ENCODE peak calls at places on chromosomes 5 and 9, in eight cellular contexts. A is lower leg skin, Z is Peyer's patch, E is fibroblast of the aortic adventitia, I is hepatocyte, D is suprapubic skin, S is HepG2, L is left ventricle myocardium inferior. T is an unnamed sample.

GRCh38 chr9:124345063-124345462 is 70.2 kb downstream of the PSMB7 start:
- DNase-seq in A (no peak), Z (no peak), E (no peak), I (no peak), D (no peak), S (no peak), L (no peak), T (no peak)

GRCh38 chr5:173554038-173554955 is 62.2 kb downstream of the BOD1 start:
- DNase-seq in A (no peak), Z (no peak), E (peak), I (no peak), D (peak), S (no peak), L (no peak), T (no peak)

GRCh38 chr5:112811023-112811422 is 50.1 kb upstream of the SRP19 start:
- DNase-seq in A (no peak), Z (no peak), E (no peak), I (no peak), D (no peak), S (no peak), L (no peak), T (no peak)

GRCh38 chr5:104576677-104577076 is 1014.1 kb upstream of the NUDT12 start:
- DNase-seq in A (no peak), Z (no peak), E (no peak), I (no peak), D (no peak), S (no peak), L (no peak), T (no peak)

GRCh38 chr9:31848505-31849285 is 535.7 kb upstream of the ACO1 start:
- DNase-seq in A (no peak), Z (no peak), E (no peak), I (no peak), D (no peak), S (peak), L (no peak), T (no peak)

GRCh38 chr5:33166971-33167370 is 273.8 kb upstream of the TARS1 start:
- DNase-seq in A (no peak), Z (no peak), E (no peak), I (no peak), D (no peak), S (no peak), L (no peak), T (no peak)

GRCh38 chr5:136016945-136017530 is 11.8 kb upstream of the TGFBI start:
- DNase-seq in A (no peak), Z (no peak), E (peak), I (no peak), D (no peak), S (no peak), L (no peak), T (peak)

GRCh38 chr5:179281688-179282087 is 63.6 kb downstream of the ADAMTS2 start:
- DNase-seq in A (no peak), Z (no peak), E (no peak), I (no peak), D (peak), S (no peak), L (no peak), T (no peak)

GRCh38 chr9:7570107-7570720 is 229.4 kb downstream of the DMAC1 start:
- DNase-seq in A (peak), Z (peak), E (peak), I (peak), D (no peak), S (peak), L (no peak), T (peak)

GRCh38 chr9:112502177-112502946 is 15.7 kb downstream of the KIAA1958 start:
- DNase-seq in A (no peak), Z (no peak), E (no peak), I (no peak), D (no peak), S (no peak), L (no peak), T (no peak)

GRCh38 chr9:135303280-135303647 is 176.3 kb upstream of the PPP1R26 start:
- DNase-seq in A (no peak), Z (no peak), E (no peak), I (no peak), D (no peak), S (no peak), L (no peak), T (no peak)

GRCh38 chr9:5482194-5482593 is 28.1 kb upstream of the PDCD1LG2 start:
- DNase-seq in A (no peak), Z (no peak), E (no peak), I (no peak), D (no peak), S (no peak), L (no peak), T (no peak)

GRCh38 chr5:56638061-56638621 is 177.2 kb upstream of the MAP3K1 start:
- DNase-seq in A (peak), Z (no peak), E (no peak), I (peak), D (no peak), S (peak), L (no peak), T (no peak)

GRCh38 chr5:82387041-82387818 is 109.1 kb upstream of the RPS23 start:
- DNase-seq in A (no peak), Z (no peak), E (peak), I (peak), D (no peak), S (peak), L (no peak), T (no peak)

GRCh38 chr9:114516913-114517312 is 11.6 kb upstream of the WHRN start:
- DNase-seq in A (no peak), Z (no peak), E (no peak), I (no peak), D (no peak), S (no peak), L (no peak), T (peak)

GRCh38 chr5:180470966-180471582 is 23.1 kb upstream of the CNOT6 start:
- DNase-seq in A (peak), Z (peak), E (peak), I (peak), D (no peak), S (peak), L (peak), T (peak)

GRCh38 chr9:107422189-107422802 is 67.3 kb downstream of the KLF4 start:
- DNase-seq in A (peak), Z (no peak), E (peak), I (peak), D (peak), S (peak), L (peak), T (peak)

GRCh38 chr5:2169417-2169787 is 286.7 kb upstream of the IRX4 start:
- DNase-seq in A (no peak), Z (no peak), E (no peak), I (no peak), D (peak), S (no peak), L (no peak), T (no peak)

GRCh38 chr9:12703996-12704395 is 10.8 kb downstream of the TYRP1 start:
- DNase-seq in A (no peak), Z (no peak), E (no peak), I (no peak), D (no peak), S (no peak), L (no peak), T (no peak)

GRCh38 chr9:119283118-119283794 is 86.0 kb downstream of the BRINP1 start:
- DNase-seq in A (peak), Z (no peak), E (no peak), I (peak), D (no peak), S (no peak), L (peak), T (no peak)

GRCh38 chr5:149360262-149360661 is 2.4 kb downstream of the PCYOX1L start:
- DNase-seq in A (no peak), Z (no peak), E (no peak), I (no peak), D (no peak), S (no peak), L (no peak), T (no peak)

GRCh38 chr5:166781729-166782128 is 1509.7 kb upstream of the WWC1 start:
- DNase-seq in A (no peak), Z (no peak), E (no peak), I (no peak), D (no peak), S (no peak), L (no peak), T (no peak)

GRCh38 chr5:179680780-179681411 is at the start of gene CBY3:
- DNase-seq in A (no peak), Z (no peak), E (peak), I (no peak), D (no peak), S (peak), L (no peak), T (peak)

GRCh38 chr5:153818626-153819025 is 220.1 kb downstream of the FAM114A2 start:
- DNase-seq in A (no peak), Z (no peak), E (no peak), I (no peak), D (no peak), S (no peak), L (no peak), T (peak)

GRCh38 chr5:160423025-160423554 is 1.4 kb downstream of the PTTG1 start:
- DNase-seq in A (no peak), Z (no peak), E (no peak), I (no peak), D (no peak), S (no peak), L (no peak), T (no peak)

GRCh38 chr9:6078382-6079105 is 63.1 kb upstream of the RANBP6 start:
- DNase-seq in A (no peak), Z (no peak), E (no peak), I (no peak), D (no peak), S (no peak), L (no peak), T (no peak)

GRCh38 chr5:174204914-174205313 is 159.4 kb downstream of the NSG2 start:
- DNase-seq in A (no peak), Z (no peak), E (no peak), I (peak), D (no peak), S (no peak), L (no peak), T (no peak)

GRCh38 chr5:72957337-72957736 is 1.5 kb downstream of the FCHO2 start:
- DNase-seq in A (no peak), Z (no peak), E (no peak), I (no peak), D (no peak), S (no peak), L (no peak), T (no peak)

GRCh38 chr5:143629871-143630658 is 181.9 kb upstream of the HMHB1 start:
- DNase-seq in A (no peak), Z (no peak), E (peak), I (no peak), D (no peak), S (peak), L (no peak), T (peak)

GRCh38 chr5:62681117-62681850 is 102.7 kb downstream of the LRRC70 start:
- DNase-seq in A (no peak), Z (no peak), E (no peak), I (no peak), D (no peak), S (peak), L (no peak), T (no peak)

GRCh38 chr9:97591535-97591934 is 41.6 kb downstream of the TSTD2 start:
- DNase-seq in A (no peak), Z (no peak), E (no peak), I (no peak), D (no peak), S (no peak), L (no peak), T (no peak)

GRCh38 chr9:108668191-108668940 is 187.4 kb downstream of the ACTL7B start:
- DNase-seq in A (no peak), Z (no peak), E (no peak), I (no peak), D (no peak), S (no peak), L (no peak), T (no peak)

GRCh38 chr5:159775890-159776289 is 140.4 kb upstream of the ADRA1B start:
- DNase-seq in A (no peak), Z (no peak), E (no peak), I (no peak), D (no peak), S (no peak), L (no peak), T (no peak)

GRCh38 chr9:23820731-23821399 is 5.2 kb downstream of the ELAVL2 start:
- DNase-seq in A (no peak), Z (no peak), E (no peak), I (peak), D (no peak), S (no peak), L (no peak), T (peak)

GRCh38 chr5:86974910-86975309 is 292.8 kb upstream of the RASA1 start:
- DNase-seq in A (no peak), Z (no peak), E (peak), I (no peak), D (no peak), S (no peak), L (no peak), T (peak)

GRCh38 chr9:35844628-35845301 is 15.7 kb downstream of the TMEM8B start:
- DNase-seq in A (peak), Z (peak), E (peak), I (peak), D (no peak), S (no peak), L (no peak), T (peak)

GRCh38 chr5:172765766-172766286 is 5.2 kb downstream of the DUSP1 start:
- DNase-seq in A (no peak), Z (no peak), E (peak), I (peak), D (no peak), S (no peak), L (no peak), T (no peak)

GRCh38 chr5:79235222-79235577 is 731 bp upstream of the JMY start:
- DNase-seq in A (no peak), Z (no peak), E (peak), I (peak), D (no peak), S (peak), L (no peak), T (no peak)

GRCh38 chr5:79236364-79236969 is 536 bp downstream of the JMY start:
- DNase-seq in A (no peak), Z (no peak), E (no peak), I (peak), D (peak), S (no peak), L (peak), T (no peak)

GRCh38 chr5:79236970-79237734 is 1.2 kb downstream of the JMY start:
- DNase-seq in A (peak), Z (peak), E (peak), I (peak), D (peak), S (peak), L (peak), T (no peak)

GRCh38 chr5:79237735-79238560 is 2.0 kb downstream of the JMY start:
- DNase-seq in A (no peak), Z (no peak), E (peak), I (no peak), D (no peak), S (no peak), L (no peak), T (no peak)

GRCh38 chr5:79235578-79236363 is at the start of gene JMY:
- DNase-seq in A (peak), Z (peak), E (peak), I (peak), D (peak), S (peak), L (peak), T (peak)
- TF ChIP-seq CTCF in A (no peak), Z (no peak), E (peak), I (no peak), D (no peak), S (peak), L (peak), T (no peak)

GRCh38 chr5:164326219-164326618 is 820.8 kb downstream of the MAT2B start:
- DNase-seq in A (no peak), Z (no peak), E (no peak), I (no peak), D (no peak), S (no peak), L (no peak), T (no peak)
- H3K4me3 ChIP-seq in A (no peak), Z (no peak), E (no peak), I (no peak), D (no peak), S (no peak), L (no peak), T (no peak)

GRCh38 chr5:138753794-138754698 is 821 bp downstream of the CTNNA1 start:
- DNase-seq in A (peak), Z (peak), E (peak), I (peak), D (peak), S (peak), L (peak), T (peak)

GRCh38 chr5:138755084-138755748 is 2.0 kb downstream of the CTNNA1 start:
- DNase-seq in A (no peak), Z (no peak), E (no peak), I (no peak), D (no peak), S (no peak), L (no peak), T (no peak)

GRCh38 chr5:138752951-138753793 is at the start of gene CTNNA1:
- DNase-seq in A (peak), Z (peak), E (peak), I (peak), D (peak), S (peak), L (peak), T (peak)

GRCh38 chr5:138754699-138755057 is 1.5 kb downstream of the CTNNA1 start:
- DNase-seq in A (no peak), Z (no peak), E (no peak), I (peak), D (no peak), S (no peak), L (no peak), T (no peak)

GRCh38 chr5:138752341-138752950 is 779 bp upstream of the CTNNA1 start:
- DNase-seq in A (peak), Z (no peak), E (peak), I (peak), D (peak), S (peak), L (peak), T (peak)
- TF ChIP-seq CTCF in A (no peak), Z (no peak), E (peak), I (peak), D (no peak), S (peak), L (peak), T (no peak)

GRCh38 chr5:55564716-55565115 is 30.0 kb upstream of the PLPP1 start:
- DNase-seq in A (no peak), Z (no peak), E (no peak), I (no peak), D (no peak), S (no peak), L (no peak), T (no peak)
- H3K4me3 ChIP-seq in A (no peak), Z (no peak), E (no peak), I (no peak), D (no peak), S (no peak), L (no peak), T (no peak)

DNA sequence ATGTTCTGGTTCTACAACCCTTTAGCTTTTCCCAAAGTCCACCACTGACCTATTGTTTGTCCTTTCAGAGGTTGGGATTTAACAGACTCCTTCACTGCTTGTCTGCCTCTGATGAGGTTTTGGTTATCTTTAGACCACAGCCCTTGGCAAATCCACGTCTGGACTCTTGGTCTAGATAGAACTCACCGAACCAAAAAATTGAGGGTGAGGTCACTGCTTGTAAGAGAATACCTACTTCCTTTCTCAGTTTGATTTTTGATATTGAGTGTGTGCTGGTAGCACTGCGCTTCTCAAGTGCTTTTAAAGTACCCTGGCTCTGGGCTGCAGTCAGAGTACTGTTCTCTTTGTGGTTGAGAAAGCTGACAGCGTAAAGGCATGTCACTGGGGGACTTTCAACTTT is 61.7 kb downstream of the JMY start:
- DNase-seq in A (no peak), Z (no peak), E (peak), I (no peak), D (no peak), S (no peak), L (no peak), T (no peak)
- TF ChIP-seq CTCF in A (no peak), Z (no peak), E (no peak), I (no peak), D (no peak), S (no peak), L (no peak), T (no peak)

GRCh38 chr5:138762110-138762509 is 8.9 kb downstream of the CTNNA1 start:
- DNase-seq in A (no peak), Z (no peak), E (no peak), I (no peak), D (no peak), S (no peak), L (no peak), T (no peak)

GRCh38 chr5:138757061-138757776 is 4.0 kb downstream of the CTNNA1 start:
- DNase-seq in A (no peak), Z (no peak), E (no peak), I (no peak), D (no peak), S (no peak), L (no peak), T (no peak)

GRCh38 chr5:138760448-138761110 is 7.4 kb downstream of the CTNNA1 start:
- DNase-seq in A (no peak), Z (no peak), E (no peak), I (no peak), D (no peak), S (no peak), L (no peak), T (peak)

GRCh38 chr5:138763037-138763778 is 10.0 kb downstream of the CTNNA1 start:
- DNase-seq in A (no peak), Z (no peak), E (no peak), I (no peak), D (no peak), S (no peak), L (no peak), T (no peak)
- H3K4me3 ChIP-seq in A (no peak), Z (no peak), E (no peak), I (no peak), D (no peak), S (no peak), L (no peak), T (no peak)

GRCh38 chr9:128391956-128392301 is 20.8 kb downstream of the URM1 start:
- DNase-seq in A (no peak), Z (no peak), E (no peak), I (no peak), D (no peak), S (no peak), L (no peak), T (no peak)

GRCh38 chr9:128390813-128391711 is 19.9 kb downstream of the URM1 start:
- DNase-seq in A (no peak), Z (no peak), E (no peak), I (no peak), D (no peak), S (no peak), L (no peak), T (no peak)

GRCh38 chr9:128392302-128393152 is 21.4 kb downstream of the URM1 start:
- DNase-seq in A (no peak), Z (no peak), E (no peak), I (no peak), D (no peak), S (no peak), L (no peak), T (no peak)

GRCh38 chr9:128390150-128390812 is 19.1 kb downstream of the URM1 start:
- DNase-seq in A (no peak), Z (no peak), E (no peak), I (no peak), D (no peak), S (no peak), L (no peak), T (no peak)

GRCh38 chr9:128389395-128390149 is 18.4 kb downstream of the URM1 start:
- DNase-seq in A (no peak), Z (no peak), E (no peak), I (no peak), D (no peak), S (no peak), L (no peak), T (no peak)
- TF ChIP-seq CTCF in A (no peak), Z (no peak), E (no peak), I (no peak), D (no peak), S (no peak), L (no peak), T (no peak)

GRCh38 chr5:134079748-134080581 is 34.5 kb upstream of the TCF7 start:
- DNase-seq in A (no peak), Z (peak), E (no peak), I (no peak), D (no peak), S (no peak), L (no peak), T (no peak)
- H3K4me3 ChIP-seq in A (no peak), Z (no peak), E (no peak), I (no peak), D (no peak), S (no peak), L (no peak), T (no peak)

DNA sequence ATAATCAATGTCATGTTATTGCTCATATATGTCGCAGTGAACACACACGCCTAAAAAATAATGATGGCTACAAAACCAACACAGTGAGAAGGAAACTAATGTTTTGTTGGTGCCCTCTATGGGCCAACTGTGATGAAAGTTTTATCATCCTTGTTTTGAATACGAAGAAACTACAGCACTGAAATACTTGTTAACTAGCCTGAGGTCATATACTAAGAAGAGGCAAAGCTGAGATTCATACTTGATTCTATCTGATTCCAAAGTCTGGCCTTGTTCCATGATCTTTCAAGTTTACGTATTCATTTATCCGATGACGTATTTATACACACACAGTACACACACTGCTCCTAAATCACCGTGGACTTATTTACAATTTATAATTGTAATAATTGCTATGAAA is 16.1 kb upstream of the DRD1 start:
- DNase-seq in A (no peak), Z (no peak), E (peak), I (peak), D (no peak), S (no peak), L (no peak), T (no peak)
- TF ChIP-seq CTCF in A (no peak), Z (peak), E (peak), I (peak), D (no peak), S (peak), L (peak), T (peak)

T was measured in foreskin fibroblast.